ENCODE peak calls at places on chromosomes 5 and 9, in ten cellular contexts. A is stimulated activated CD8-positive, alpha-beta memory T cell treated with anti-CD3 and anti-CD28 coated beads, Interleukin-12 subunit alpha, Interleukin-12 subunit beta, amount 100 ng/mL, for 1 hour; U is MV-4-11; O is effector memory CD8-positive, alpha-beta T cell; E is non-pigmented ciliary epithelial cell; R is fibroblast of lung; Z is Kasumi-1; G is GM19239; J is hippocampal formation; H is AG08396. Y is an unnamed sample.

GRCh38 chr5:591746-592145 is 20.4 kb upstream of the CEP72 start:
- DNase-seq in A (no peak), Z (no peak), H (no peak), J (no peak), O (no peak), G (no peak), U (no peak), E (no peak), R (no peak), Y (no peak)

GRCh38 chr5:54140247-54140646 is 170.1 kb downstream of the ARL15 start:
- DNase-seq in O (no peak), J (no peak), Z (no peak), U (no peak), E (no peak), G (no peak), A (no peak), R (no peak), H (no peak), Y (no peak)

GRCh38 chr5:584846-585245 is 27.3 kb upstream of the CEP72 start:
- DNase-seq in A (no peak), H (no peak), O (no peak), J (no peak), Z (no peak), U (no peak), E (no peak), R (no peak), G (no peak), Y (no peak)

GRCh38 chr5:139635606-139636206 is 12.4 kb upstream of the CXXC5 start:
- DNase-seq in J (no peak), H (peak), U (peak), A (no peak), O (no peak), E (no peak), R (peak), Z (peak), G (no peak), Y (peak)

GRCh38 chr5:176181271-176181855 is 56.9 kb upstream of the SIMC1 start:
- DNase-seq in U (no peak), E (no peak), R (no peak), J (no peak), Z (no peak), G (no peak), O (no peak), A (no peak), H (no peak), Y (no peak)

GRCh38 chr9:92294297-92294676 is 790 bp upstream of the IARS1 start:
- DNase-seq in J (no peak), G (no peak), H (no peak), Z (no peak), R (peak), U (peak), E (no peak), O (no peak), A (no peak), Y (no peak)

GRCh38 chr9:117656007-117656406 is 48.2 kb upstream of the TLR4 start:
- DNase-seq in R (peak), U (no peak), J (peak), E (no peak), Z (no peak), G (no peak), H (no peak), O (no peak), A (no peak), Y (no peak)

GRCh38 chr9:137612741-137613142 is 6.1 kb upstream of the EHMT1 start:
- DNase-seq in Z (no peak), E (no peak), G (no peak), O (no peak), H (no peak), A (no peak), R (no peak), J (no peak), U (no peak), Y (no peak)

GRCh38 chr9:114371986-114372917 is 15.5 kb downstream of the AKNA start:
- DNase-seq in E (no peak), Z (peak), R (peak), A (no peak), J (peak), O (peak), H (no peak), G (peak), U (peak), Y (no peak)

GRCh38 chr9:114141553-114142548 is 13.5 kb upstream of the COL27A1 start:
- DNase-seq in E (peak), U (no peak), A (no peak), G (no peak), O (no peak), H (no peak), Z (no peak), R (peak), J (no peak), Y (no peak)

GRCh38 chr5:179298181-179298993 is 46.9 kb downstream of the ADAMTS2 start:
- DNase-seq in R (no peak), O (no peak), U (no peak), G (no peak), H (no peak), E (no peak), J (no peak), Z (no peak), A (no peak), Y (no peak)

GRCh38 chr5:1668141-1668721 is 131.4 kb downstream of the MRPL36 start:
- DNase-seq in A (no peak), R (no peak), U (no peak), Z (no peak), G (no peak), E (no peak), O (no peak), H (no peak), J (no peak), Y (no peak)

GRCh38 chr9:112130997-112131396 is 44.1 kb downstream of the SUSD1 start:
- DNase-seq in G (no peak), A (no peak), R (no peak), H (no peak), J (no peak), O (no peak), E (no peak), U (no peak), Z (no peak), Y (no peak)

GRCh38 chr5:176676361-176676824 is 29.1 kb downstream of the TSPAN17 start:
- DNase-seq in R (peak), H (no peak), E (no peak), G (peak), J (no peak), Z (no peak), A (no peak), U (peak), O (no peak), Y (no peak)

GRCh38 chr5:171596391-171596878 is 177.0 kb downstream of the FGF18 start:
- DNase-seq in Z (no peak), E (no peak), U (no peak), O (no peak), J (no peak), H (peak), A (no peak), G (no peak), R (peak), Y (peak)

GRCh38 chr5:17860660-17861315 is 226.5 kb downstream of the TAF11L14 start:
- DNase-seq in G (no peak), O (no peak), E (no peak), R (peak), U (no peak), H (no peak), Z (no peak), A (no peak), J (no peak), Y (no peak)

GRCh38 chr9:113695901-113696300 is 180.2 kb upstream of the ZNF618 start:
- DNase-seq in A (no peak), O (no peak), Z (no peak), R (no peak), U (no peak), J (no peak), E (no peak), H (no peak), G (no peak), Y (no peak)

GRCh38 chr5:108884736-108885135 is 137.0 kb downstream of the FER start:
- DNase-seq in J (no peak), G (no peak), O (no peak), Z (no peak), U (no peak), R (peak), A (no peak), E (peak), H (peak), Y (no peak)

GRCh38 chr9:97557606-97558095 is 56.2 kb downstream of the TMOD1 start:
- DNase-seq in O (no peak), R (no peak), J (peak), A (no peak), H (no peak), U (peak), Z (no peak), E (no peak), G (no peak), Y (no peak)

GRCh38 chr9:98234231-98234825 is 21.1 kb downstream of the TBC1D2 start:
- DNase-seq in E (no peak), A (no peak), O (no peak), J (no peak), H (no peak), U (no peak), R (no peak), Z (no peak), G (no peak), Y (no peak)

GRCh38 chr9:6978591-6978990 is 220.8 kb downstream of the KDM4C start:
- DNase-seq in J (no peak), Z (no peak), A (no peak), U (no peak), E (no peak), G (no peak), H (no peak), O (no peak), R (no peak), Y (no peak)

GRCh38 chr5:73454379-73455036 is 5.9 kb upstream of the FOXD1 start:
- DNase-seq in E (no peak), U (peak), J (peak), G (no peak), A (peak), Z (peak), R (peak), H (peak), O (peak), Y (no peak)

GRCh38 chr9:11933926-11934325 is 759.3 kb upstream of the TYRP1 start:
- DNase-seq in G (no peak), H (no peak), R (peak), O (no peak), U (no peak), A (no peak), Z (no peak), J (no peak), E (peak), Y (no peak)

GRCh38 chr5:114789773-114790402 is 379.8 kb downstream of the TRIM36 start:
- DNase-seq in R (no peak), A (no peak), O (no peak), G (peak), H (no peak), E (no peak), U (peak), J (no peak), Z (peak), Y (no peak)

GRCh38 chr5:69341520-69342161 is 9.0 kb upstream of the CCDC125 start:
- DNase-seq in R (no peak), A (no peak), J (no peak), U (no peak), O (no peak), E (no peak), H (no peak), Z (no peak), G (no peak), Y (no peak)

GRCh38 chr5:136130581-136130980 is 2.1 kb upstream of the SMAD5 start:
- DNase-seq in H (no peak), U (no peak), A (no peak), O (no peak), E (no peak), G (no peak), J (no peak), Z (no peak), R (no peak), Y (no peak)

GRCh38 chr9:91417602-91418218 is 5.9 kb downstream of the NFIL3 start:
- DNase-seq in U (no peak), E (no peak), O (no peak), Z (no peak), A (no peak), R (no peak), G (no peak), J (no peak), H (no peak), Y (no peak)

GRCh38 chr5:111615054-111615453 is 102.7 kb upstream of the STARD4 start:
- DNase-seq in U (no peak), Z (no peak), O (no peak), H (no peak), R (no peak), J (no peak), G (no peak), A (no peak), E (no peak), Y (no peak)

GRCh38 chr9:92414566-92414965 is 9.7 kb downstream of the OMD start:
- DNase-seq in U (peak), G (no peak), A (no peak), R (peak), Z (peak), O (no peak), E (no peak), H (no peak), J (no peak), Y (no peak)

GRCh38 chr5:96852769-96853168 is 23.5 kb upstream of the ERAP2 start:
- DNase-seq in O (no peak), J (no peak), Z (no peak), A (no peak), H (peak), U (no peak), G (no peak), E (no peak), R (peak), Y (peak)

GRCh38 chr5:61534481-61535267 is 202.6 kb downstream of the ZSWIM6 start:
- DNase-seq in R (no peak), Z (peak), E (no peak), O (no peak), A (no peak), U (no peak), J (no peak), H (no peak), G (peak), Y (no peak)

GRCh38 chr9:108766786-108767185 is 89.0 kb downstream of the ACTL7B start:
- DNase-seq in H (no peak), G (no peak), A (no peak), J (no peak), R (no peak), U (no peak), E (no peak), Z (no peak), O (no peak), Y (no peak)

GRCh38 chr5:166883016-166883415 is 1408.4 kb upstream of the WWC1 start:
- DNase-seq in O (no peak), E (no peak), A (no peak), U (no peak), G (no peak), J (no peak), Z (no peak), R (peak), H (no peak), Y (no peak)

GRCh38 chr5:171157775-171158174 is 151.3 kb upstream of the TLX3 start:
- DNase-seq in R (no peak), Z (no peak), A (no peak), E (no peak), O (no peak), H (no peak), J (no peak), G (no peak), U (no peak), Y (no peak)

Y was measured in BJ.